ENCODE peak calls at places on chromosomes 11 and 22, in five cellular contexts. O, E, U, J and P are unnamed samples.

GRCh38 chr22:36253523-36254490 is 874 bp downstream of the APOL1 start:
- DNase-seq in J (no peak), O (peak; percentile 27), U (no peak), E (no peak), P (no peak)

GRCh38 chr22:46354176-46354992 is 18.9 kb downstream of the TRMU start:
- DNase-seq in O (no peak), E (no peak), J (no peak), U (no peak), P (no peak)

GRCh38 chr11:123197711-123198110 is 2.7 kb upstream of the CLMP start:
- DNase-seq in O (no peak), J (no peak), U (no peak), E (no peak), P (no peak)

GRCh38 chr22:29037340-29037932 is 24.2 kb downstream of the C22orf31 start:
- DNase-seq in J (peak; percentile 54), E (no peak), U (no peak), O (no peak), P (no peak)

GRCh38 chr22:39422721-39423120 is 23.1 kb downstream of the TAB1 start:
- DNase-seq in E (no peak), J (no peak), U (no peak), O (no peak), P (no peak)

GRCh38 chr22:20238567-20239062 is 29.5 kb downstream of the RTN4R start:
- DNase-seq in U (peak; percentile 91), O (peak; percentile 27), J (peak; percentile 13), E (peak; percentile 47), P (peak; percentile 25)

GRCh38 chr11:92324890-92325289 is 100.3 kb downstream of the FAT3 start:
- DNase-seq in O (no peak), E (no peak), U (no peak), J (no peak), P (no peak)

GRCh38 chr11:123742778-123743177 is 1.3 kb upstream of the ZNF202 start:
- DNase-seq in O (no peak), E (no peak), U (no peak), J (no peak), P (no peak)

GRCh38 chr11:15724611-15725010 is 609.9 kb downstream of the INSC start:
- DNase-seq in U (no peak), O (no peak), J (no peak), E (no peak), P (no peak)

GRCh38 chr11:65591939-65592814 is 3.4 kb downstream of the KCNK7 start:
- DNase-seq in O (no peak), U (no peak), E (no peak), J (no peak), P (no peak)

GRCh38 chr11:49432242-49432848 is 223.9 kb upstream of the FOLH1 start:
- DNase-seq in J (peak; percentile 76), O (no peak), E (no peak), U (no peak), P (no peak)

GRCh38 chr22:40265783-40266182 is 80.5 kb upstream of the ADSL start:
- DNase-seq in J (no peak), E (no peak), U (peak; percentile 18), O (no peak), P (no peak)

GRCh38 chr11:73029408-73029807 is 112.7 kb downstream of the FCHSD2 start:
- DNase-seq in U (no peak), E (no peak), J (no peak), O (no peak), P (no peak)

GRCh38 chr11:122093731-122094130 is 22.3 kb downstream of the BLID start:
- DNase-seq in U (no peak), O (no peak), J (no peak), E (no peak), P (no peak)

GRCh38 chr11:45079943-45080719 is 66.3 kb upstream of the PRDM11 start:
- DNase-seq in E (no peak), U (peak; percentile 46), J (no peak), O (peak; percentile 32), P (peak; percentile 38)

GRCh38 chr22:40055143-40055926 is 60.6 kb downstream of the FAM83F start:
- DNase-seq in E (no peak), U (peak; percentile 38), O (no peak), J (no peak), P (no peak)

GRCh38 chr11:17256512-17256911 is 20.0 kb upstream of the NUCB2 start:
- DNase-seq in E (no peak), U (no peak), J (no peak), O (no peak), P (no peak)

GRCh38 chr11:78526497-78527146 is 48.0 kb downstream of the NARS2 start:
- DNase-seq in E (no peak), O (no peak), J (no peak), U (no peak), P (no peak)